ENCODE peak calls at places on chromosomes 6 and 20, in five cellular contexts. One of them, this sample, is unnamed.
A peak's percentile ranks its signal among the peaks of the same experiment; 100 is the strongest.

GRCh38 chr20:34888468-34888867 is 12.1 kb downstream of the ACSS2 start:
- DNase-seq in pancreas: no peak
- DNase-seq in foreskin keratinocyte: no peak
- DNase-seq in left ventricle myocardium inferior: no peak
- DNase-seq in Peyer's patch: no peak
- DNase-seq in this sample: no peak

GRCh38 chr6:93344436-93344835 is 74.9 kb downstream of the EPHA7 start:
- DNase-seq in Peyer's patch: no peak
- DNase-seq in foreskin keratinocyte: no peak
- DNase-seq in left ventricle myocardium inferior: no peak
- DNase-seq in pancreas: no peak
- DNase-seq in this sample: no peak

GRCh38 chr6:15697895-15698294 is 35.1 kb upstream of the DTNBP1 start:
- DNase-seq in pancreas: no peak
- DNase-seq in foreskin keratinocyte: no peak
- DNase-seq in left ventricle myocardium inferior: no peak
- DNase-seq in Peyer's patch: no peak
- DNase-seq in this sample: no peak

GRCh38 chr6:118387921-118388701 is 160.0 kb upstream of the PLN start:
- DNase-seq in foreskin keratinocyte: peak; percentile 49
- DNase-seq in Peyer's patch: no peak
- DNase-seq in pancreas: no peak
- DNase-seq in left ventricle myocardium inferior: no peak
- DNase-seq in this sample: no peak

GRCh38 chr6:138194221-138194620 is 24.1 kb downstream of the PBOV1 start:
- DNase-seq in pancreas: no peak
- DNase-seq in left ventricle myocardium inferior: no peak
- DNase-seq in Peyer's patch: peak; percentile 51
- DNase-seq in foreskin keratinocyte: no peak
- DNase-seq in this sample: no peak

GRCh38 chr6:111721677-111722219 is 116.1 kb upstream of the TRAF3IP2 start:
- DNase-seq in Peyer's patch: peak; percentile 72
- DNase-seq in foreskin keratinocyte: no peak
- DNase-seq in pancreas: no peak
- DNase-seq in left ventricle myocardium inferior: no peak
- DNase-seq in this sample: no peak

GRCh38 chr6:133977983-133978895 is 25.2 kb downstream of the TBPL1 start:
- DNase-seq in pancreas: no peak
- DNase-seq in left ventricle myocardium inferior: no peak
- DNase-seq in Peyer's patch: peak; percentile 60
- DNase-seq in foreskin keratinocyte: no peak
- DNase-seq in this sample: no peak

GRCh38 chr6:31203345-31203979 is 33.0 kb upstream of the POU5F1 start:
- DNase-seq in Peyer's patch: peak; percentile 68
- DNase-seq in foreskin keratinocyte: peak; percentile 92
- DNase-seq in left ventricle myocardium inferior: no peak
- DNase-seq in pancreas: no peak
- DNase-seq in this sample: peak; percentile 54

GRCh38 chr6:156461647-156462046 is 315.5 kb upstream of the ARID1B start:
- DNase-seq in left ventricle myocardium inferior: no peak
- DNase-seq in pancreas: no peak
- DNase-seq in Peyer's patch: no peak
- DNase-seq in foreskin keratinocyte: no peak
- DNase-seq in this sample: no peak

GRCh38 chr6:22366214-22366613 is 69.4 kb upstream of the PRL start:
- DNase-seq in pancreas: no peak
- DNase-seq in left ventricle myocardium inferior: no peak
- DNase-seq in Peyer's patch: no peak
- DNase-seq in foreskin keratinocyte: no peak
- DNase-seq in this sample: no peak

GRCh38 chr6:12751694-12752304 is 35.2 kb downstream of the PHACTR1 start:
- DNase-seq in pancreas: peak; percentile 47
- DNase-seq in left ventricle myocardium inferior: peak; percentile 42
- DNase-seq in Peyer's patch: peak; percentile 55
- DNase-seq in foreskin keratinocyte: no peak
- DNase-seq in this sample: peak; percentile 62

GRCh38 chr20:51563597-51564332 is 21.2 kb upstream of the NFATC2 start:
- DNase-seq in foreskin keratinocyte: no peak
- DNase-seq in pancreas: no peak
- DNase-seq in left ventricle myocardium inferior: peak; percentile 67
- DNase-seq in Peyer's patch: peak; percentile 69
- DNase-seq in this sample: no peak

GRCh38 chr6:163667372-163668060 is 253.0 kb downstream of the QKI start:
- DNase-seq in pancreas: no peak
- DNase-seq in foreskin keratinocyte: no peak
- DNase-seq in left ventricle myocardium inferior: no peak
- DNase-seq in Peyer's patch: peak; percentile 76
- DNase-seq in this sample: peak; percentile 19

GRCh38 chr6:20038805-20039204 is 173.5 kb downstream of the MBOAT1 start:
- DNase-seq in Peyer's patch: no peak
- DNase-seq in foreskin keratinocyte: peak; percentile 15
- DNase-seq in pancreas: no peak
- DNase-seq in left ventricle myocardium inferior: no peak
- DNase-seq in this sample: no peak

GRCh38 chr6:30100585-30101422 is 12.1 kb downstream of the TRIM31 start:
- DNase-seq in pancreas: peak; percentile 65
- DNase-seq in Peyer's patch: peak; percentile 84
- DNase-seq in left ventricle myocardium inferior: peak; percentile 19
- DNase-seq in foreskin keratinocyte: peak; percentile 22
- DNase-seq in this sample: peak; percentile 73

GRCh38 chr20:6560978-6561377 is 206.5 kb upstream of the BMP2 start:
- DNase-seq in Peyer's patch: no peak
- DNase-seq in pancreas: no peak
- DNase-seq in foreskin keratinocyte: no peak
- DNase-seq in left ventricle myocardium inferior: no peak
- DNase-seq in this sample: no peak

GRCh38 chr6:44036196-44036595 is 91.1 kb downstream of the MRPL14 start:
- DNase-seq in pancreas: no peak
- DNase-seq in left ventricle myocardium inferior: no peak
- DNase-seq in foreskin keratinocyte: no peak
- DNase-seq in Peyer's patch: no peak
- DNase-seq in this sample: no peak

GRCh38 chr20:11921326-11921725 is 3.6 kb downstream of the BTBD3 start:
- DNase-seq in foreskin keratinocyte: no peak
- DNase-seq in left ventricle myocardium inferior: no peak
- DNase-seq in pancreas: no peak
- DNase-seq in Peyer's patch: no peak
- DNase-seq in this sample: no peak

GRCh38 chr6:161215193-161215592 is 58.7 kb downstream of the AGPAT4 start:
- DNase-seq in Peyer's patch: no peak
- DNase-seq in left ventricle myocardium inferior: no peak
- DNase-seq in foreskin keratinocyte: peak; percentile 20
- DNase-seq in pancreas: no peak
- DNase-seq in this sample: no peak

GRCh38 chr6:149168968-149169367 is 148.5 kb upstream of the TAB2 start:
- DNase-seq in foreskin keratinocyte: no peak
- DNase-seq in left ventricle myocardium inferior: no peak
- DNase-seq in pancreas: no peak
- DNase-seq in Peyer's patch: no peak
- DNase-seq in this sample: no peak

GRCh38 chr6:54856137-54856536 is 9.6 kb downstream of the FAM83B start:
- DNase-seq in left ventricle myocardium inferior: no peak
- DNase-seq in pancreas: no peak
- DNase-seq in foreskin keratinocyte: no peak
- DNase-seq in Peyer's patch: peak; percentile 70
- DNase-seq in this sample: no peak

GRCh38 chr6:132814716-132815570 is 574 bp downstream of the RPS12 start:
- DNase-seq in foreskin keratinocyte: no peak
- DNase-seq in pancreas: no peak
- DNase-seq in left ventricle myocardium inferior: no peak
- DNase-seq in Peyer's patch: no peak
- DNase-seq in this sample: no peak

GRCh38 chr6:18034798-18035202 is 47.4 kb upstream of the KIF13A start:
- DNase-seq in pancreas: no peak
- DNase-seq in Peyer's patch: peak; percentile 82
- DNase-seq in left ventricle myocardium inferior: no peak
- DNase-seq in foreskin keratinocyte: no peak
- DNase-seq in this sample: no peak

GRCh38 chr20:34907616-34908469 is 31.4 kb downstream of the ACSS2 start:
- DNase-seq in Peyer's patch: peak; percentile 68
- DNase-seq in foreskin keratinocyte: peak; percentile 93
- DNase-seq in left ventricle myocardium inferior: peak; percentile 53
- DNase-seq in pancreas: no peak
- DNase-seq in this sample: peak; percentile 62

GRCh38 chr20:32842688-32843524 is 15.8 kb upstream of the EFCAB8 start:
- DNase-seq in foreskin keratinocyte: no peak
- DNase-seq in pancreas: no peak
- DNase-seq in left ventricle myocardium inferior: no peak
- DNase-seq in Peyer's patch: no peak
- DNase-seq in this sample: no peak

GRCh38 chr6:135451617-135452190 is 45.8 kb downstream of the AHI1 start:
- DNase-seq in foreskin keratinocyte: no peak
- DNase-seq in pancreas: no peak
- DNase-seq in Peyer's patch: no peak
- DNase-seq in left ventricle myocardium inferior: no peak
- DNase-seq in this sample: no peak

GRCh38 chr6:7471171-7471570 is 70.3 kb upstream of the DSP start:
- DNase-seq in Peyer's patch: no peak
- DNase-seq in foreskin keratinocyte: no peak
- DNase-seq in pancreas: no peak
- DNase-seq in left ventricle myocardium inferior: no peak
- DNase-seq in this sample: no peak

DNA sequence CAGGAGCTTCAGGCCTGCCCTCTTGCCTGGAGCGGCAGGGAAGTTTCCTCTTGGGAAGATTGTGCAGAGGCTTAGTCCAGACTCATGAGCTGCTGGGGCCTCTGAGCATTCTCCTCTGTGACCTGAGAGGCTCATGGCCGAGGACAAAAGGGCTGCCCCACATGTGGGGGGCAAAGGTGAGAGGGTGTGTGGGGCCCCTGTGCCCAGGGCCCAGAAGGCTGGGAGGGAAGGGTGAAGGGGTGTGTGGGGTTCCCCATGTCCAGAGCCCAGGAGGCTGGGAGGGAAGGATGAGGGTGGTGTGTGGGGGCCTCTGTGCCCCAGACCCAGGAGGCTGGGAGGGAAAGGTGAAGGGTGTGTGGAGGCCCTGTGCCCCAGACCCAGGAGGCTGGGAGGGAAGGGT is 50.8 kb upstream of the SLC22A1 start:
- DNase-seq in left ventricle myocardium inferior: no peak
- DNase-seq in Peyer's patch: no peak
- DNase-seq in pancreas: no peak
- DNase-seq in foreskin keratinocyte: no peak
- DNase-seq in this sample: no peak
- H3K4me1 ChIP-seq in left ventricle myocardium inferior: no peaks in the 10 kb centered on the region
- H3K4me1 ChIP-seq in Peyer's patch: no peaks in the 10 kb centered on the region
- H3K4me1 ChIP-seq in pancreas: no peaks in the 10 kb centered on the region
- H3K4me1 ChIP-seq in foreskin keratinocyte: no peaks in the 10 kb centered on the region
- H3K4me1 ChIP-seq in this sample: no peaks in the 10 kb centered on the region

GRCh38 chr6:157769776-157770430 is 53.1 kb upstream of the SNX9 start:
- DNase-seq in pancreas: no peak
- DNase-seq in Peyer's patch: peak; percentile 69
- DNase-seq in left ventricle myocardium inferior: no peak
- DNase-seq in foreskin keratinocyte: no peak
- DNase-seq in this sample: no peak
- H3K4me1 ChIP-seq in pancreas: no peaks in the 10 kb centered on the region
- H3K4me1 ChIP-seq in Peyer's patch: peaks cover 2% of the 10 kb centered on the region
- H3K4me1 ChIP-seq in left ventricle myocardium inferior: peaks cover 11% of the 10 kb centered on the region
- H3K4me1 ChIP-seq in foreskin keratinocyte: peaks cover 22% of the 10 kb centered on the region
- H3K4me1 ChIP-seq in this sample: peaks cover 3% of the 10 kb centered on the region

GRCh38 chr6:10081075-10081474 is 333.8 kb downstream of the TFAP2A start:
- DNase-seq in Peyer's patch: no peak
- DNase-seq in foreskin keratinocyte: peak; percentile 38
- DNase-seq in left ventricle myocardium inferior: no peak
- DNase-seq in pancreas: no peak
- DNase-seq in this sample: no peak

GRCh38 chr6:10080561-10080960 is 334.3 kb downstream of the TFAP2A start:
- DNase-seq in Peyer's patch: no peak
- DNase-seq in left ventricle myocardium inferior: no peak
- DNase-seq in foreskin keratinocyte: no peak
- DNase-seq in pancreas: no peak
- DNase-seq in this sample: no peak

GRCh38 chr6:10081957-10082356 is 332.9 kb downstream of the TFAP2A start:
- DNase-seq in foreskin keratinocyte: no peak
- DNase-seq in left ventricle myocardium inferior: no peak
- DNase-seq in Peyer's patch: no peak
- DNase-seq in pancreas: no peak
- DNase-seq in this sample: no peak

GRCh38 chr6:10082385-10082784 is 332.5 kb downstream of the TFAP2A start:
- DNase-seq in Peyer's patch: no peak
- DNase-seq in foreskin keratinocyte: peak; percentile 62
- DNase-seq in pancreas: no peak
- DNase-seq in left ventricle myocardium inferior: no peak
- DNase-seq in this sample: no peak

DNA sequence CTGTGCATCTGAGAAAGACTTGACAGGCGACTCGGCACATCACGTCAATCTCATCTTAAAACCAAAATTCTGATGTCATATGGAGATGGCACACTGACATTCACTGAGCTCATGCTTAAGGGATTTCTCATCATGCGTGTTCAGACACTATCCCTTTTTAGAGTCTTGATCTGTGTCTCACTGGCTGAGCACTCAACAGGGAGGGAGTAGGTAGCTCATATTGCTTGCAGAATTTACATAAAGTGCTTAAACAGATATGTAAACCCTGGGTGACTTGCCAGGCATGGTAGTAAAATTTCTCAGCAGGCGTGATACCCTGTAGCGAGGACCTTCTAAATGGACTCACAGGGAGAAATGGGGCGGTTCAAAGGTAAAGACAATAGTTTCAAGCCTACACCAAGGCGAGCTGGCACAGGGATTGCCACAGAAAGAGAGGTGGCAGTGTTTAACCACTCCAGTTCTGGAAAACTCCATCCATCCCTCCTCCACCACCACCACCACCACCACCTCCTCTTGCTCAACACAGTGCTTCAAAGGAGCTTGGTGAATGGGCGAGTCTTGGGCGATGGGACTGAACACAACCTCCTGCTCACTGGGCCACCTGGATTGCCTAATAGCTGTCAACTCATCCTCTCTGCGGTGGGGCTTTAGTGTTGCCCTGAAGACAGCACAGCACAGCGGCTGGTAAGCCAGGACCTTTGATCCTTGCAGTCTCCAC is 330.4 kb downstream of the TFAP2A start:
- DNase-seq in pancreas: no peak
- DNase-seq in left ventricle myocardium inferior: no peak
- DNase-seq in foreskin keratinocyte: peak; percentile 94
- DNase-seq in Peyer's patch: no peak
- DNase-seq in this sample: no peak
- H3K4me1 ChIP-seq in pancreas: no peaks in the 10 kb centered on the region
- H3K4me1 ChIP-seq in left ventricle myocardium inferior: no peaks in the 10 kb centered on the region
- H3K4me1 ChIP-seq in foreskin keratinocyte: peaks cover 34% of the 10 kb centered on the region
- H3K4me1 ChIP-seq in Peyer's patch: no peaks in the 10 kb centered on the region
- H3K4me1 ChIP-seq in this sample: no peaks in the 10 kb centered on the region

GRCh38 chr6:41573268-41573667 is 27.1 kb downstream of the FOXP4 start:
- DNase-seq in Peyer's patch: no peak
- DNase-seq in foreskin keratinocyte: no peak
- DNase-seq in pancreas: no peak
- DNase-seq in left ventricle myocardium inferior: no peak
- DNase-seq in this sample: no peak

GRCh38 chr6:41574002-41574401 is 27.8 kb downstream of the FOXP4 start:
- DNase-seq in left ventricle myocardium inferior: no peak
- DNase-seq in pancreas: no peak
- DNase-seq in foreskin keratinocyte: no peak
- DNase-seq in Peyer's patch: no peak
- DNase-seq in this sample: no peak

GRCh38 chr6:41576667-41577066 is 30.5 kb downstream of the FOXP4 start:
- DNase-seq in Peyer's patch: no peak
- DNase-seq in foreskin keratinocyte: no peak
- DNase-seq in pancreas: peak; percentile 78
- DNase-seq in left ventricle myocardium inferior: no peak
- DNase-seq in this sample: no peak

GRCh38 chr6:41577356-41577864 is 31.2 kb downstream of the FOXP4 start:
- DNase-seq in Peyer's patch: no peak
- DNase-seq in left ventricle myocardium inferior: no peak
- DNase-seq in foreskin keratinocyte: no peak
- DNase-seq in pancreas: peak; percentile 14
- DNase-seq in this sample: no peak

GRCh38 chr6:41575598-41575997 is 29.4 kb downstream of the FOXP4 start:
- DNase-seq in Peyer's patch: no peak
- DNase-seq in left ventricle myocardium inferior: no peak
- DNase-seq in foreskin keratinocyte: no peak
- DNase-seq in pancreas: peak; percentile 62
- DNase-seq in this sample: no peak
- H3K4me1 ChIP-seq in Peyer's patch: peaks cover 2% of the 10 kb centered on the region
- H3K4me1 ChIP-seq in left ventricle myocardium inferior: peaks cover 40% of the 10 kb centered on the region
- H3K4me1 ChIP-seq in foreskin keratinocyte: peaks cover 5% of the 10 kb centered on the region
- H3K4me1 ChIP-seq in pancreas: peaks cover 44% of the 10 kb centered on the region
- H3K4me1 ChIP-seq in this sample: peaks cover 4% of the 10 kb centered on the region